ENCODE peak calls at places on chromosome 1, in seven cellular contexts. O is endothelial cell of umbilical vein, U is H1, X is HCT116, P is HepG2, J is K562, H is GM12878. B is an unnamed sample.

GRCh38 chr1:18644469-18645171 is 14.0 kb downstream of the PAX7 start:
- DNase-seq in O (no peak), U (no peak), X (no peak), P (no peak), J (no peak), H (no peak), B (no peak)

GRCh38 chr1:55262822-55263221 is 47.7 kb upstream of the USP24 start:
- DNase-seq in O (no peak), U (no peak), X (no peak), P (no peak), J (no peak), H (no peak), B (peak; percentile 56)

GRCh38 chr1:209784276-209785169 is at the start of gene C1orf74:
- DNase-seq in O (peak; percentile 99), U (peak; percentile 100), X (peak; percentile 93), P (peak; percentile 83), J (peak; percentile 100), H (peak; percentile 92), B (peak; percentile 97)

GRCh38 chr1:193411771-193412170 is 225.4 kb upstream of the B3GALT2 start:
- DNase-seq in O (peak; percentile 23), U (no peak), X (no peak), P (no peak), J (no peak), H (no peak), B (no peak)

GRCh38 chr1:8660455-8660854 is 157.0 kb downstream of the RERE start:
- DNase-seq in O (peak; percentile 92), U (no peak), X (no peak), P (no peak), J (no peak), H (no peak), B (peak; percentile 94)

GRCh38 chr1:53286950-53287349 is 40.9 kb downstream of the LRP8 start:
- DNase-seq in O (no peak), U (no peak), X (no peak), P (no peak), J (no peak), H (no peak), B (no peak)

GRCh38 chr1:26996024-26996423 is 2.5 kb downstream of the TRNP1 start:
- DNase-seq in O (no peak), U (no peak), X (no peak), P (no peak), J (peak; percentile 48), H (no peak), B (peak; percentile 58)

GRCh38 chr1:60823151-60823550 is 259.2 kb upstream of the NFIA start:
- DNase-seq in O (no peak), U (no peak), X (no peak), P (no peak), J (no peak), H (no peak), B (no peak)

GRCh38 chr1:78370356-78370755 is 120.4 kb upstream of the PTGFR start:
- DNase-seq in O (peak; percentile 43), U (no peak), X (no peak), P (no peak), J (no peak), H (no peak), B (peak; percentile 73)

GRCh38 chr1:208167229-208167869 is 76.8 kb downstream of the PLXNA2 start:
- DNase-seq in O (no peak), U (no peak), X (no peak), P (no peak), J (no peak), H (no peak), B (no peak)

GRCh38 chr1:100671604-100672003 is 47.9 kb upstream of the VCAM1 start:
- DNase-seq in O (peak; percentile 50), U (no peak), X (no peak), P (no peak), J (no peak), H (no peak), B (peak; percentile 60)

GRCh38 chr1:65509912-65510680 is 89.6 kb downstream of the LEPR start:
- DNase-seq in O (peak; percentile 86), U (no peak), X (no peak), P (no peak), J (no peak), H (no peak), B (peak; percentile 82)

GRCh38 chr1:92949937-92950817 is 11.1 kb downstream of the DIPK1A start:
- DNase-seq in O (no peak), U (no peak), X (no peak), P (no peak), J (no peak), H (no peak), B (peak; percentile 65)

GRCh38 chr1:216627252-216627651 is 96.0 kb downstream of the ESRRG start:
- DNase-seq in O (no peak), U (no peak), X (no peak), P (no peak), J (no peak), H (no peak), B (no peak)

GRCh38 chr1:97806996-97807395 is 113.8 kb downstream of the DPYD start:
- DNase-seq in O (no peak), U (no peak), X (no peak), P (no peak), J (no peak), H (no peak), B (no peak)

GRCh38 chr1:226697151-226697575 is 41.9 kb downstream of the ITPKB start:
- DNase-seq in O (peak; percentile 64), U (no peak), X (no peak), P (no peak), J (no peak), H (peak; percentile 67), B (peak; percentile 89)

DNA sequence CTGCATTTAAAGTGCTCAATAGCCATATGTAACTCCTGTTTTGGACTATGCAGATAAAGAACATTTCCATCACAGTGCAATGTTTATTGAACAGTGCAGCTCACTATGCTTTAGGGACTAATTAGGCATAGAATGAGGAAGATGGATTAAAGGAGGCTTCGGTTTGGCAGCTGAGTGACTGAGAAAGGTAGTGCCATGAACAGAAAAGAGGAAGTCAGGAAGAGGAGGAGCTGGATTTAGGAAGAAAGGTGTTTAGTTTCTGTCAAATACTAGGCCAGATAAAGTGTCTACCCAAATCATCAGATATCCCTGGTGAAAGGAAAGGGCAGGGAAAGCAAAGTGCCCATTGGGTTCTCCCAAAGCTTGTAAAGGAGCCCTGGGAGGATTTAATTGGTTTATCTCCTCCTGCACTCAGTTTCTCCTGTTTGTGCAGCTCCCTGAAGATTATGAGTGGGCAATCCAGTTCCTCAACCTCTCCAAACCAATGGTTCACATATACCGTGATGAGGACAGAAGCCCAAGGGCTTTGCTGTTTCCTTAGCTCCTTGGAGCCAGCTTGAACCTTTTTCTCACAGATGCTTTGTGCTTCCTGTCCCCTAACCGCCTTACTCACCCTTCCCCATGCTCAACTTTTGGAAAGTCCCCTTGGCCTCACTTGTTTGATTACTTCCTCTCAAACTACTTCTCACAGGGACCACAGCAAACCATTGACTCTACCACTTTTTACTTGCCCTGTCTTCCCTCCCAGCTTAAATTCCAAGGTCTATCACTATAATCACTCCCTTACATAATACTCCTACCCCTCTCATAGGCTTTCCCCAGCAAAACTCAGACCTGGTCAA is 3.5 kb upstream of the RAP1A start:
- DNase-seq in O (no peak), U (no peak), X (no peak), P (no peak), J (no peak), H (peak; percentile 91), B (peak; percentile 32)
- TF ChIP-seq POLR2A in O (no peak), U (no peak), X (no peak), P (no peak), J (no peak), H (no peak), B (no peak)

DNA sequence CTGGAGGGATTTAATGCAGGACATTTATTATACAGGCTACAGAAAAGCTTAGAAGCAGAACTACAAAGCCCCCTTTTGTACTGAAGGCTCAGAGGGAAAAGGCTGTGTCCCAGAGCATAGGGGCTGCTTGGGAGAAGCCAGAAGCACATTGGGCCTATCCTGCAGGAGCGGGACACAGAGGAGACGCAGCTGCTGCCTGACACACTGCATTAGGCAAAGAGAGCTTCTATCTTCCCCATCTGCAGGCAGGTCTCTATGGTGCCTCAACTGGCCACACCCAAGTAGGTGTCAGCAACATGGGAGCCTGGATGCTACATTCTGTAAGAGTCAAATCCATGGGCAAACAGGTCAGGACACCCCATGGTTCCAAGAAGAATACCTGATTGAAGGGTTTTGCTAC is 595.9 kb downstream of the AJAP1 start:
- DNase-seq in O (no peak), U (no peak), X (no peak), P (no peak), J (no peak), H (no peak), B (no peak)
- H2AFZ ChIP-seq in O (no peak overlapping the region), U (no peak overlapping the region), X (no peak overlapping the region), P (no peak overlapping the region), J (no peak overlapping the region), H (no peak overlapping the region), B (no peak overlapping the region)

GRCh38 chr1:220527279-220528048 is 472 bp upstream of the MARK1 start:
- DNase-seq in O (peak; percentile 15), U (peak; percentile 58), X (no peak), P (no peak), J (no peak), H (no peak), B (no peak)

GRCh38 chr1:220526294-220526693 is 1.6 kb upstream of the MARK1 start:
- DNase-seq in O (no peak), U (no peak), X (no peak), P (peak; percentile 10), J (no peak), H (no peak), B (no peak)

GRCh38 chr1:220529530-220529920 is 1.6 kb downstream of the MARK1 start:
- DNase-seq in O (no peak), U (no peak), X (no peak), P (no peak), J (no peak), H (no peak), B (no peak)

GRCh38 chr1:220528679-220529529 is 968 bp downstream of the MARK1 start:
- DNase-seq in O (peak; percentile 27), U (peak; percentile 83), X (no peak), P (no peak), J (no peak), H (no peak), B (no peak)

GRCh38 chr1:220528049-220528678 is at the start of gene MARK1:
- DNase-seq in O (peak; percentile 37), U (peak; percentile 70), X (no peak), P (no peak), J (peak; percentile 20), H (no peak), B (no peak)
- TF ChIP-seq POLR2A in O (peak; percentile 28), U (peak; percentile 69), X (no peak), P (no peak), J (no peak), H (no peak), B (no peak)

DNA sequence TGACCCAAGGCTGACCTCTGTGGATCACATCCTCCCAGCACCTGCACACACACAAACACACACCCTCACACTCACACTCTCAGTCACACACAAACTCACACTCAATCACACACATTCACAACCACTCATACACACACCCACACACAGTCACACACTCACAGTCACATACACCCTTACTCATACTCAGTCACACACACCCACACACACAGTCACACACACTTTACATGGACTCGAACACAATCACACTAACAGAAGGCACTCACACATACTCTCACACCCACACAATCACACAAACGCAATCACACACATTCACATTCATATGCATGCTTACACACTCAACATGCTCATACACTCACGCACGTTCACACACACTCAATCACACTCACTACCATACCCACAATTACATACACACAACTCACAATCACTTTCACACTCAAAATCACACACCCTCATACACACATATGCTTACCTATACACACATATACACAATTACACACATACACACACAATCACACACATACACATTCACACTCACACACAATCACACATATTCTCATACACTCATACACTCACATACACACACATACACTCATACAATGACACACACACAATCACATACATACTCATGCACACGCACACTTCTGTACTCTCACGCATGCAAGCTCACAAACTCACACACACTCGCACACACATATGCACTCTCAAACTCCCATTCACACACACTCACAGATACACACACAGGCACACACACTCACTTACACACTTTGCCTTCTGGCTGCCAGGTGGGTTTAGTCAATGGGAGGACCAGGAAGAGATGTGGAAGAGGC is 6.1 kb downstream of the MEGF6 start:
- DNase-seq in O (no peak), U (no peak), X (no peak), P (no peak), J (no peak), H (no peak), B (no peak)
- H2AFZ ChIP-seq in O (no peak overlapping the region), U (no peak overlapping the region), X (no peak overlapping the region), P (no peak overlapping the region), J (no peak overlapping the region), H (no peak overlapping the region), B (no peak overlapping the region)

B was measured in IMR-90.